ENCODE peak calls at places on chromosomes 16 and 17, in nine cellular contexts. One of them, this sample, is unnamed.
A peak's percentile ranks its signal among the peaks of the same experiment; 100 is the strongest.

GRCh38 chr16:35197656-35198055 is 1738.2 kb downstream of the TP53TG3F start:
- DNase-seq in fibroblast of mammary gland: no peak
- DNase-seq in cardiac fibroblast: no peak
- DNase-seq in endodermal cell: no peak
- DNase-seq in cardiac muscle cell: no peak
- DNase-seq in hepatocyte: no peak
- DNase-seq in HFF-Myc: no peak
- DNase-seq in thoracic aorta: no peak
- DNase-seq in heart left ventricle: no peak
- DNase-seq in this sample: no peak

GRCh38 chr17:78441271-78441986 is 63.0 kb downstream of the PGS1 start:
- DNase-seq in hepatocyte: no peak
- DNase-seq in cardiac fibroblast: no peak
- DNase-seq in endodermal cell: no peak
- DNase-seq in HFF-Myc: no peak
- DNase-seq in thoracic aorta: no peak
- DNase-seq in heart left ventricle: no peak
- DNase-seq in fibroblast of mammary gland: no peak
- DNase-seq in cardiac muscle cell: no peak
- DNase-seq in this sample: no peak

GRCh38 chr17:4199818-4200402 is 56.9 kb downstream of the CYB5D2 start:
- DNase-seq in hepatocyte: peak; percentile 69
- DNase-seq in heart left ventricle: no peak
- DNase-seq in cardiac muscle cell: peak; percentile 44
- DNase-seq in thoracic aorta: no peak
- DNase-seq in fibroblast of mammary gland: peak; percentile 63
- DNase-seq in endodermal cell: peak; percentile 81
- DNase-seq in cardiac fibroblast: peak; percentile 56
- DNase-seq in HFF-Myc: no peak
- DNase-seq in this sample: no peak

GRCh38 chr16:31216552-31217530 is at the start of gene PYDC1:
- DNase-seq in HFF-Myc: no peak
- DNase-seq in cardiac fibroblast: no peak
- DNase-seq in cardiac muscle cell: no peak
- DNase-seq in heart left ventricle: no peak
- DNase-seq in hepatocyte: no peak
- DNase-seq in endodermal cell: peak; percentile 86
- DNase-seq in fibroblast of mammary gland: no peak
- DNase-seq in thoracic aorta: no peak
- DNase-seq in this sample: no peak

GRCh38 chr17:81406117-81406953 is 11.1 kb downstream of the BAHCC1 start:
- DNase-seq in HFF-Myc: no peak
- DNase-seq in fibroblast of mammary gland: no peak
- DNase-seq in cardiac muscle cell: no peak
- DNase-seq in heart left ventricle: no peak
- DNase-seq in hepatocyte: no peak
- DNase-seq in thoracic aorta: no peak
- DNase-seq in cardiac fibroblast: no peak
- DNase-seq in endodermal cell: no peak
- DNase-seq in this sample: no peak

GRCh38 chr16:82636485-82636884 is 9.7 kb downstream of the CDH13 start:
- DNase-seq in fibroblast of mammary gland: no peak
- DNase-seq in cardiac fibroblast: no peak
- DNase-seq in HFF-Myc: no peak
- DNase-seq in heart left ventricle: no peak
- DNase-seq in thoracic aorta: no peak
- DNase-seq in cardiac muscle cell: no peak
- DNase-seq in endodermal cell: no peak
- DNase-seq in hepatocyte: no peak
- DNase-seq in this sample: peak; percentile 45

GRCh38 chr17:45288825-45289224 is 26.9 kb upstream of the SPATA32 start:
- DNase-seq in heart left ventricle: no peak
- DNase-seq in cardiac fibroblast: no peak
- DNase-seq in hepatocyte: no peak
- DNase-seq in fibroblast of mammary gland: no peak
- DNase-seq in thoracic aorta: no peak
- DNase-seq in HFF-Myc: no peak
- DNase-seq in cardiac muscle cell: peak; percentile 40
- DNase-seq in endodermal cell: no peak
- DNase-seq in this sample: no peak

GRCh38 chr17:57166803-57167202 is 81.8 kb downstream of the AKAP1 start:
- DNase-seq in thoracic aorta: no peak
- DNase-seq in hepatocyte: no peak
- DNase-seq in heart left ventricle: no peak
- DNase-seq in endodermal cell: peak; percentile 66
- DNase-seq in HFF-Myc: no peak
- DNase-seq in cardiac muscle cell: no peak
- DNase-seq in cardiac fibroblast: no peak
- DNase-seq in fibroblast of mammary gland: no peak
- DNase-seq in this sample: no peak

GRCh38 chr16:59126486-59126885 is 392.4 kb upstream of the GOT2 start:
- DNase-seq in HFF-Myc: no peak
- DNase-seq in thoracic aorta: no peak
- DNase-seq in cardiac fibroblast: no peak
- DNase-seq in hepatocyte: no peak
- DNase-seq in cardiac muscle cell: no peak
- DNase-seq in endodermal cell: no peak
- DNase-seq in fibroblast of mammary gland: no peak
- DNase-seq in heart left ventricle: no peak
- DNase-seq in this sample: no peak

GRCh38 chr16:27314161-27314723 is 468 bp downstream of the IL4R start:
- DNase-seq in thoracic aorta: peak; percentile 76
- DNase-seq in heart left ventricle: peak; percentile 73
- DNase-seq in endodermal cell: peak; percentile 71
- DNase-seq in cardiac muscle cell: peak; percentile 31
- DNase-seq in cardiac fibroblast: peak; percentile 95
- DNase-seq in fibroblast of mammary gland: peak; percentile 98
- DNase-seq in hepatocyte: peak; percentile 76
- DNase-seq in HFF-Myc: peak; percentile 55
- DNase-seq in this sample: peak; percentile 59

GRCh38 chr16:27315333-27316037 is 1.7 kb downstream of the IL4R start:
- DNase-seq in hepatocyte: peak; percentile 65
- DNase-seq in heart left ventricle: peak; percentile 68
- DNase-seq in endodermal cell: peak; percentile 73
- DNase-seq in cardiac fibroblast: peak; percentile 90
- DNase-seq in thoracic aorta: peak; percentile 67
- DNase-seq in fibroblast of mammary gland: peak; percentile 75
- DNase-seq in HFF-Myc: no peak
- DNase-seq in cardiac muscle cell: peak; percentile 38
- DNase-seq in this sample: no peak

GRCh38 chr16:27316038-27316680 is 2.4 kb downstream of the IL4R start:
- DNase-seq in HFF-Myc: no peak
- DNase-seq in thoracic aorta: no peak
- DNase-seq in cardiac muscle cell: no peak
- DNase-seq in fibroblast of mammary gland: no peak
- DNase-seq in cardiac fibroblast: no peak
- DNase-seq in hepatocyte: no peak
- DNase-seq in endodermal cell: peak; percentile 36
- DNase-seq in heart left ventricle: no peak
- DNase-seq in this sample: no peak

GRCh38 chr16:27313422-27314160 is at the start of gene IL4R:
- DNase-seq in thoracic aorta: peak; percentile 56
- DNase-seq in fibroblast of mammary gland: peak; percentile 83
- DNase-seq in cardiac muscle cell: peak; percentile 76
- DNase-seq in HFF-Myc: peak; percentile 17
- DNase-seq in cardiac fibroblast: peak; percentile 93
- DNase-seq in heart left ventricle: peak; percentile 89
- DNase-seq in endodermal cell: peak; percentile 83
- DNase-seq in hepatocyte: peak; percentile 88
- DNase-seq in this sample: peak; percentile 80

DNA sequence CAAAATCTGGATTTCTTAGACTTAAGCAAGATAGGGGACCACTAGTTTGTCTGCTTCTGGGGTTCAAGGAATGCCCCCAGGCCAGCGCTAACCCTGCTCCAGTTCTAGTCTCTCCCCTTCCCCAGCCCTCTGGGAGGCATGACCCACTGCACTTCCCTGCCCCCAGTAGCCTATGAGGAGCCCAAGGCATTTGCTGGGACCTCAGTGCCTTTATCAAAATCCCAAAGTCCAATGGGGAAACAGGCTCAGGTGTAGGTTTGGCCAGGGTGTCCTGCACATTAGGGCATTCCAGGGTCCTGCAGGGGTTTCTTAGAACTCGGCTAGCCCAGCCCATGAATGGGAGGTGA is 1.2 kb downstream of the IL4R start:
- DNase-seq in endodermal cell: no peak
- DNase-seq in fibroblast of mammary gland: no peak
- DNase-seq in hepatocyte: no peak
- DNase-seq in HFF-Myc: no peak
- DNase-seq in heart left ventricle: no peak
- DNase-seq in thoracic aorta: no peak
- DNase-seq in cardiac muscle cell: no peak
- DNase-seq in cardiac fibroblast: no peak
- DNase-seq in this sample: no peak
- H3K4me3 ChIP-seq in endodermal cell: peak overlapping the region; percentile 35
- H3K4me3 ChIP-seq in fibroblast of mammary gland: peak overlapping the region; percentile 73
- H3K4me3 ChIP-seq in hepatocyte: peak overlapping the region; percentile 23
- H3K4me3 ChIP-seq in HFF-Myc: peak overlapping the region; percentile 59
- H3K4me3 ChIP-seq in heart left ventricle: peak overlapping the region; percentile 84
- H3K4me3 ChIP-seq in thoracic aorta: peak overlapping the region; percentile 81
- H3K4me3 ChIP-seq in cardiac muscle cell: peak overlapping the region; percentile 86
- H3K4me3 ChIP-seq in cardiac fibroblast: peak overlapping the region; percentile 87
- H3K4me3 ChIP-seq in this sample: peak overlapping the region; percentile 88

GRCh38 chr17:13925579-13925978 is 143.7 kb upstream of the COX10 start:
- DNase-seq in cardiac muscle cell: no peak
- DNase-seq in HFF-Myc: no peak
- DNase-seq in hepatocyte: no peak
- DNase-seq in endodermal cell: no peak
- DNase-seq in fibroblast of mammary gland: peak; percentile 16
- DNase-seq in cardiac fibroblast: no peak
- DNase-seq in heart left ventricle: no peak
- DNase-seq in thoracic aorta: no peak
- DNase-seq in this sample: no peak
- TF ChIP-seq CTCF in cardiac muscle cell: peak; percentile 3
- TF ChIP-seq CTCF in HFF-Myc: peak; percentile 38
- TF ChIP-seq CTCF in hepatocyte: no peak
- TF ChIP-seq CTCF in endodermal cell: peak; percentile 57
- TF ChIP-seq CTCF in fibroblast of mammary gland: peak; percentile 34
- TF ChIP-seq CTCF in cardiac fibroblast: no peak
- TF ChIP-seq CTCF in heart left ventricle: no peak
- TF ChIP-seq CTCF in thoracic aorta: no peak
- TF ChIP-seq CTCF in this sample: no peak

DNA sequence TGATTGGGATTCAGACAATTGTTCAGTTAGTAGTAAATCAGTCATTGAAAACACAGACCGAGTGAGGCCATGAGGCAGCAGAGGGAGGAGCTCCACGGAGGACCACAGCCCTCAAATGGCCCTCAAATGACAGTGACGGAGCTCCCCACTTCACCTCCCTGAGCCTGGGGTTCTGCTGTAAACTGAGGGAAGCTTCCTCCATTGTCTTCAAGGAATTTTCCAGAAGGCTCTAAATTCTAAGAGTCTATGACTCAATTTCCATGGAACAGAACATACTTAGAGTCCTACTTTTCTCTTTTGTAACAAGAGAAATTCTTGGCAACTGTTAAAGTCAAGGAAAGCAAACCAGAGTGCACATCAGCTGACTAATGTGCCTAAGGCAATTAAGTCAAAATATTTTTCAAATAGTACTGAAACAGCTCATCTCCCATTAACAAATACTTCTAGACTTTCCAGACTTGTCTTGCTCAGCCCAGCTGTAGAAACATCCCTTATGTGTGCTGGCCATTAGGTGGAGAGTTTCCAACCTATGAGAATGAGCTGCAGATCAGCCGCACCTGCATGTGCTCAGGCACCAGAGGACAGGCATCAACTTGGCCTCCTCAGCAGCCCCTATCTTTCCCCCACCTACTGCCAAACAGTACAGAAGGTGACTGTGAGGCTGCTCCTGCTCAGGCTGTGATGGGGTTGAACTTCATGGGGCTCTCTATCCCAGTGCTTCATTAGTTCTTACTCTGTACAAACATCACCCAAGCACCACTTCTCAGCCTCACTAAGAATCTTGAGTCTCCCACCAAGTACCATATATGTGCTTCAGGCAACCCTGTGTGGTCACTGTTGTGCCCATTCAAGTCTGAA is 32.3 kb downstream of the TEX2 start:
- DNase-seq in cardiac fibroblast: peak; percentile 90
- DNase-seq in endodermal cell: no peak
- DNase-seq in hepatocyte: peak; percentile 51
- DNase-seq in heart left ventricle: no peak
- DNase-seq in HFF-Myc: peak; percentile 54
- DNase-seq in cardiac muscle cell: no peak
- DNase-seq in thoracic aorta: no peak
- DNase-seq in fibroblast of mammary gland: peak; percentile 97
- DNase-seq in this sample: peak; percentile 78
- H3K4me3 ChIP-seq in cardiac fibroblast: no peak overlapping the region
- H3K4me3 ChIP-seq in endodermal cell: no peak overlapping the region
- H3K4me3 ChIP-seq in hepatocyte: no peak overlapping the region
- H3K4me3 ChIP-seq in heart left ventricle: no peak overlapping the region
- H3K4me3 ChIP-seq in HFF-Myc: no peak overlapping the region
- H3K4me3 ChIP-seq in cardiac muscle cell: no peak overlapping the region
- H3K4me3 ChIP-seq in thoracic aorta: no peak overlapping the region
- H3K4me3 ChIP-seq in fibroblast of mammary gland: no peak overlapping the region
- H3K4me3 ChIP-seq in this sample: no peak overlapping the region

DNA sequence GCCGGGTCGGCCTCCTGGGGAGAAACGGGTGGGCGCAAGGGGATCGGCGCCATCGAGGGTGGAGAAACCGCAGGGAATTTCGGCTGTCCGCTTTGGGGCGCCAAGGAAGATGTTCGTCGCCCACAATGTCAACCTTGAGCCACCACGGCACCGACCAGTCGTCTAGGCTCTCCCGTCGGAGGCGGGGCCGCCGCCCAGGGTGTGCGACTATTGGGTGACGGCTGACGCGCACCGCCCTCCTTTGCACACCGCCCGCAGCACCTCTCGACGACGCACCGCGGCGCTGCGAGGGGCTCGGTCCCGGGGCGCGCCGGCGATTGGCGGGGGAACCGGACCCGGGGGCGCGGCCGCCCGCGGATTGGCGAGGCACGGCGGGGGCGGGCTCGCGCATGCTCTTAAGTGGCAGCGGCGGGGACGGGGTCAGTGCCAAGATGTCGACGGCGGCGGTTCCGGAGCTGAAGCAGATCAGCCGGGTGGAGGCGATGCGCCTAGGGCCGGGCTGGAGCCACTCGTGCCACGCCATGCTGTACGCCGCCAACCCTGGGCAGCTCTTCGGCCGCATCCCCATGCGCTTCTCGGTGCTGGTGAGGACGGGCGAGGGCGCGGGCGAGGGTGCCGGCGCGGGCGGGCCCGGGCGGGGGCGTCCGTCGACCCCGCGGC is at the start of gene NUDT16L1:
- DNase-seq in HFF-Myc: peak; percentile 65
- DNase-seq in hepatocyte: peak; percentile 98
- DNase-seq in cardiac muscle cell: peak; percentile 97
- DNase-seq in fibroblast of mammary gland: peak; percentile 87
- DNase-seq in heart left ventricle: peak; percentile 99
- DNase-seq in endodermal cell: peak; percentile 99
- DNase-seq in thoracic aorta: peak; percentile 77
- DNase-seq in cardiac fibroblast: peak; percentile 96
- DNase-seq in this sample: no peak
- TF ChIP-seq CTCF in HFF-Myc: no peak
- TF ChIP-seq CTCF in hepatocyte: peak; percentile 21
- TF ChIP-seq CTCF in cardiac muscle cell: peak; percentile 3
- TF ChIP-seq CTCF in fibroblast of mammary gland: no peak
- TF ChIP-seq CTCF in heart left ventricle: no peak
- TF ChIP-seq CTCF in endodermal cell: peak; percentile 46
- TF ChIP-seq CTCF in thoracic aorta: peak; percentile 24
- TF ChIP-seq CTCF in cardiac fibroblast: no peak
- TF ChIP-seq CTCF in this sample: no peak